ENCODE peak calls at places on chromosomes 6 and 20, in five cellular contexts. W is GM12878, O is SK-N-SH, G is HepG2, B is K562. U is an unnamed sample.

GRCh38 chr6:21157186-21157929 is 436.2 kb upstream of the SOX4 start:
- DNase-seq in W (peak; percentile 53), O (peak; percentile 19), G (no peak), B (no peak), U (no peak)

GRCh38 chr20:61891916-61892649 is 173.6 kb downstream of the TAF4 start:
- DNase-seq in W (no peak), O (no peak), G (no peak), B (no peak), U (no peak)

GRCh38 chr6:25312703-25313102 is 33.5 kb downstream of the CARMIL1 start:
- DNase-seq in W (no peak), O (no peak), G (no peak), B (no peak), U (peak; percentile 59)

GRCh38 chr6:37042139-37042538 is 36.7 kb downstream of the FGD2 start:
- DNase-seq in W (no peak), O (no peak), G (no peak), B (no peak), U (no peak)

GRCh38 chr6:15288856-15289255 is 43.0 kb downstream of the JARID2 start:
- DNase-seq in W (no peak), O (no peak), G (no peak), B (peak; percentile 48), U (no peak)

GRCh38 chr6:127481628-127482027 is 22.4 kb upstream of the KIAA0408 start:
- DNase-seq in W (no peak), O (no peak), G (no peak), B (no peak), U (peak; percentile 68)

GRCh38 chr6:122839477-122839876 is 50.4 kb downstream of the SMPDL3A start:
- DNase-seq in W (no peak), O (peak; percentile 62), G (peak; percentile 64), B (peak; percentile 70), U (peak; percentile 50)

GRCh38 chr6:106534564-106534982 is 94.7 kb downstream of the RTN4IP1 start:
- DNase-seq in W (no peak), O (no peak), G (no peak), B (no peak), U (no peak)

GRCh38 chr6:136326038-136326561 is 36.5 kb upstream of the BCLAF1 start:
- DNase-seq in W (no peak), O (peak; percentile 54), G (peak; percentile 18), B (no peak), U (peak; percentile 62)

GRCh38 chr6:14401181-14401745 is 283.7 kb downstream of the CD83 start:
- DNase-seq in W (no peak), O (no peak), G (no peak), B (no peak), U (no peak)

GRCh38 chr6:5638666-5639065 is 368.1 kb downstream of the NRN1 start:
- DNase-seq in W (no peak), O (no peak), G (no peak), B (no peak), U (no peak)

GRCh38 chr6:11200356-11200755 is 32.1 kb downstream of the NEDD9 start:
- DNase-seq in W (no peak), O (no peak), G (no peak), B (no peak), U (peak; percentile 46)

GRCh38 chr20:46458891-46459750 is 52.7 kb upstream of the ELMO2 start:
- DNase-seq in W (peak; percentile 8), O (peak; percentile 84), G (no peak), B (no peak), U (no peak)

GRCh38 chr6:142942805-142943227 is 2.2 kb downstream of the HIVEP2 start:
- DNase-seq in W (no peak), O (peak; percentile 36), G (peak; percentile 64), B (peak; percentile 36), U (peak; percentile 54)

GRCh38 chr6:76992553-76992952 is 470.7 kb downstream of the HTR1B start:
- DNase-seq in W (no peak), O (no peak), G (no peak), B (no peak), U (no peak)

GRCh38 chr6:156427345-156427744 is 349.8 kb upstream of the ARID1B start:
- DNase-seq in W (no peak), O (no peak), G (no peak), B (no peak), U (peak; percentile 91)

GRCh38 chr6:11718031-11718430 is 60.6 kb downstream of the ADTRP start:
- DNase-seq in W (no peak), O (no peak), G (no peak), B (no peak), U (no peak)

GRCh38 chr6:136609878-136610706 is 59.9 kb upstream of the MAP7 start:
- DNase-seq in W (no peak), O (no peak), G (peak; percentile 46), B (peak; percentile 49), U (peak; percentile 100)

GRCh38 chr6:160421854-160422253 is 73.7 kb downstream of the SLC22A3 start:
- DNase-seq in W (no peak), O (no peak), G (no peak), B (no peak), U (no peak)

GRCh38 chr6:43604174-43604573 is 24.9 kb downstream of the GTPBP2 start:
- DNase-seq in W (no peak), O (no peak), G (no peak), B (no peak), U (peak; percentile 88)

GRCh38 chr6:47076422-47077344 is 34.6 kb upstream of the ADGRF1 start:
- DNase-seq in W (no peak), O (no peak), G (peak; percentile 100), B (no peak), U (no peak)

GRCh38 chr20:31972481-31973386 is 4.8 kb downstream of the XKR7 start:
- DNase-seq in W (no peak), O (no peak), G (no peak), B (no peak), U (peak; percentile 36)

GRCh38 chr6:6333498-6333897 is 13.0 kb upstream of the F13A1 start:
- DNase-seq in W (no peak), O (no peak), G (no peak), B (no peak), U (no peak)

GRCh38 chr6:111750753-111751684 is 122.2 kb downstream of the FYN start:
- DNase-seq in W (no peak), O (no peak), G (no peak), B (no peak), U (peak; percentile 65)

GRCh38 chr20:63235399-63235983 is at the start of gene BIRC7:
- DNase-seq in W (no peak), O (no peak), G (no peak), B (peak; percentile 46), U (no peak)

GRCh38 chr20:42963796-42964195 is 225.9 kb downstream of the PTPRT start:
- DNase-seq in W (no peak), O (no peak), G (no peak), B (no peak), U (no peak)

GRCh38 chr6:160348552-160349441 is 619 bp downstream of the SLC22A3 start:
- DNase-seq in W (no peak), O (peak; percentile 27), G (peak; percentile 87), B (no peak), U (no peak)

GRCh38 chr20:63394069-63394468 is 32.9 kb upstream of the CHRNA4 start:
- DNase-seq in W (no peak), O (no peak), G (no peak), B (no peak), U (no peak)

GRCh38 chr6:16769131-16769985 is 8.1 kb upstream of the ATXN1 start:
- DNase-seq in W (no peak), O (no peak), G (peak; percentile 39), B (peak; percentile 35), U (peak; percentile 61)

GRCh38 chr6:159960485-159960884 is 8.4 kb upstream of the IGF2R start:
- DNase-seq in W (no peak), O (no peak), G (no peak), B (no peak), U (no peak)

GRCh38 chr6:13194852-13195251 is 133.5 kb downstream of the TBC1D7 start:
- DNase-seq in W (no peak), O (peak; percentile 50), G (peak; percentile 64), B (peak; percentile 58), U (peak; percentile 65)

GRCh38 chr6:150008588-150008987 is 16.7 kb downstream of the RAET1L start:
- DNase-seq in W (no peak), O (no peak), G (no peak), B (peak; percentile 70), U (no peak)

GRCh38 chr6:107716688-107717089 is 107.4 kb downstream of the SCML4 start:
- DNase-seq in W (peak; percentile 53), O (peak; percentile 20), G (no peak), B (peak; percentile 57), U (peak; percentile 43)

GRCh38 chr6:83252717-83253116 is 59.6 kb downstream of the RWDD2A start:
- DNase-seq in W (no peak), O (no peak), G (no peak), B (no peak), U (peak; percentile 85)
- TF ChIP-seq MXI1 in W (no peak), O (no peak), G (no peak), B (no peak), U (no peak)

GRCh38 chr20:2207770-2208097 is 88.1 kb upstream of the TGM3 start:
- DNase-seq in W (no peak), O (no peak), G (no peak), B (no peak), U (no peak)
- TF ChIP-seq CTCF in W (no peak), O (no peak), G (no peak), B (no peak), U (no peak)

DNA sequence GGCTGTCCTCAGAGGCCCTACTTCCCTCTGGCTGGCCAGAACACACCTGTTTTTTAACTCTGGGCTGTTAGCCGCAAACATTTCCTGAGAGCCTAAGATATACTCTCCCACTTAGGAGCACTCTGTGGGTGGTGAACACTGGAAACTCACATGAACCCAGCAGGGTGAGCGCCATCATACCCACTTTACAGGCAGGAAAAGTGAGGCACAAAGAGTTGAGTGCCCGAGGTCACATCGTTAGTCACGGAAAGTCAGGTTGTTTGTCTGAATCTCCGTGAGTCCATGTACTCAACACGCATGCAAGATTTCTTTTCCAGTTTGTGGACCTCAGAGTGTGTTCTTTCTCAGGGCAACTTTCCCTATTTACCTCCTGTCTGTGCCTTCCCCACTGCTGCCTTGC is 1.9 kb downstream of the BAK1 start:
- DNase-seq in W (no peak), O (no peak), G (no peak), B (peak; percentile 15), U (no peak)
- H3K4me3 ChIP-seq in W (peak overlapping the region; percentile 93), O (no peak overlapping the region), G (no peak overlapping the region), B (peak overlapping the region; percentile 97), U (no peak overlapping the region)

GRCh38 chr20:59864726-59865125 is 68.7 kb downstream of the SYCP2 start:
- DNase-seq in W (no peak), O (no peak), G (no peak), B (no peak), U (no peak)
- TF ChIP-seq MXI1 in W (no peak), O (no peak), G (no peak), B (no peak), U (no peak)

U was measured in IMR-90.